ENCODE peak calls at places on chromosome 21, in five cellular contexts. M, V, Z, S and T are unnamed samples.

GRCh38 chr21:43335119-43335518 is 91.8 kb downstream of the SIK1 start:
- DNase-seq in M (no peak), Z (no peak), S (no peak), V (no peak), T (no peak)

GRCh38 chr21:46489162-46489663 is 30.5 kb downstream of the DIP2A start:
- DNase-seq in V (no peak), Z (no peak), M (no peak), S (no peak), T (no peak)

GRCh38 chr21:14260459-14260764 is 44.5 kb downstream of the RBM11 start:
- DNase-seq in Z (no peak), M (no peak), V (no peak), S (no peak), T (no peak)

GRCh38 chr21:35614412-35614901 is 445.9 kb downstream of the SETD4 start:
- DNase-seq in M (peak; percentile 87), S (no peak), Z (peak; percentile 81), V (peak; percentile 13), T (no peak)

GRCh38 chr21:43846430-43846829 is 18.6 kb upstream of the AGPAT3 start:
- DNase-seq in V (no peak), M (no peak), S (no peak), Z (no peak), T (no peak)

GRCh38 chr21:34595457-34595856 is 19.5 kb downstream of the RCAN1 start:
- DNase-seq in M (no peak), Z (no peak), S (no peak), V (no peak), T (no peak)

GRCh38 chr21:34908424-34909055 is 140.6 kb downstream of the RUNX1 start:
- DNase-seq in S (no peak), V (no peak), Z (peak; percentile 72), M (peak; percentile 72), T (no peak)

GRCh38 chr21:45853703-45854342 is 127.7 kb upstream of the COL6A1 start:
- DNase-seq in V (no peak), S (no peak), M (no peak), Z (no peak), T (no peak)

GRCh38 chr21:34123609-34124008 is 50.2 kb downstream of the MRPS6 start:
- DNase-seq in M (no peak), Z (no peak), S (no peak), V (no peak), T (no peak)

GRCh38 chr21:45867041-45867630 is 114.4 kb upstream of the COL6A1 start:
- DNase-seq in Z (no peak), S (no peak), V (no peak), M (no peak), T (no peak)

GRCh38 chr21:16117331-16117730 is 387.5 kb downstream of the USP25 start:
- DNase-seq in M (no peak), V (no peak), S (no peak), Z (peak; percentile 56), T (no peak)

GRCh38 chr21:20739421-20739820 is 258.8 kb upstream of the NCAM2 start:
- DNase-seq in V (no peak), M (peak; percentile 25), Z (no peak), S (peak; percentile 72), T (peak; percentile 7)

GRCh38 chr21:15064576-15065380 is at the start of gene NRIP1:
- DNase-seq in V (peak; percentile 84), M (peak; percentile 89), Z (peak; percentile 96), S (peak; percentile 84), T (peak; percentile 91)

GRCh38 chr21:44697811-44698734 is 1.1 kb downstream of the KRTAP10-12 start:
- DNase-seq in V (no peak), Z (no peak), M (no peak), S (peak; percentile 61), T (peak; percentile 71)

GRCh38 chr21:33813832-33814231 is 101.8 kb downstream of the ATP5PO start:
- DNase-seq in V (no peak), Z (no peak), M (no peak), S (no peak), T (no peak)

GRCh38 chr21:16134134-16134533 is 404.4 kb downstream of the USP25 start:
- DNase-seq in M (no peak), Z (no peak), S (no peak), V (no peak), T (peak; percentile 59)

GRCh38 chr21:27423906-27424595 is 457.2 kb upstream of the ADAMTS5 start:
- DNase-seq in S (peak; percentile 65), Z (peak; percentile 47), M (no peak), V (no peak), T (no peak)

GRCh38 chr21:45763074-45763473 is 119.5 kb downstream of the PCBP3 start:
- DNase-seq in S (no peak), M (no peak), Z (no peak), V (no peak), T (no peak)

GRCh38 chr21:16086936-16087335 is 357.2 kb downstream of the USP25 start:
- DNase-seq in Z (no peak), M (no peak), S (no peak), V (no peak), T (no peak)

GRCh38 chr21:34812510-34813265 is 143.9 kb downstream of the CLIC6 start:
- DNase-seq in M (peak; percentile 93), V (no peak), Z (peak; percentile 90), S (no peak), T (no peak)

GRCh38 chr21:35256468-35256988 is 207.4 kb upstream of the RUNX1 start:
- DNase-seq in V (peak; percentile 86), S (no peak), Z (peak; percentile 96), M (peak; percentile 98), T (peak; percentile 24)

GRCh38 chr21:21664871-21665270 is 666.7 kb downstream of the NCAM2 start:
- DNase-seq in Z (peak; percentile 63), V (no peak), M (no peak), S (no peak), T (no peak)

GRCh38 chr21:46099476-46099875 is 1.6 kb downstream of the COL6A2 start:
- DNase-seq in V (no peak), M (peak; percentile 57), S (peak; percentile 57), Z (peak; percentile 74), T (peak; percentile 34)

GRCh38 chr21:14677023-14677422 is 130.9 kb upstream of the SAMSN1 start:
- DNase-seq in V (no peak), S (no peak), M (no peak), Z (no peak), T (no peak)

GRCh38 chr21:16911166-16911607 is 601.7 kb upstream of the CXADR start:
- DNase-seq in Z (no peak), M (no peak), V (no peak), S (no peak), T (no peak)

GRCh38 chr21:46163375-46163774 is 8.0 kb upstream of the FTCD start:
- DNase-seq in S (no peak), Z (no peak), M (no peak), V (no peak), T (no peak)

GRCh38 chr21:35428489-35428888 is 379.4 kb upstream of the RUNX1 start:
- DNase-seq in M (no peak), V (no peak), S (peak; percentile 16), Z (peak; percentile 48), T (peak; percentile 52)

GRCh38 chr21:46437511-46437910 is 21.2 kb upstream of the DIP2A start:
- DNase-seq in Z (no peak), V (no peak), S (no peak), M (no peak), T (no peak)

GRCh38 chr21:15752763-15753407 is 23.1 kb downstream of the USP25 start:
- DNase-seq in Z (no peak), V (no peak), S (peak; percentile 99), M (peak; percentile 71), T (peak; percentile 52)

GRCh38 chr21:40466893-40467483 is 380.0 kb downstream of the DSCAM start:
- DNase-seq in Z (no peak), S (peak; percentile 32), V (no peak), M (peak; percentile 60), T (peak; percentile 33)

GRCh38 chr21:46058339-46059145 is 39.4 kb upstream of the COL6A2 start:
- DNase-seq in M (no peak), Z (no peak), S (no peak), V (no peak), T (no peak)

GRCh38 chr21:16407403-16408279 is 677.9 kb downstream of the USP25 start:
- DNase-seq in Z (peak; percentile 14), S (no peak), V (no peak), M (no peak), T (no peak)

GRCh38 chr21:35923971-35924370 is 136.4 kb downstream of the SETD4 start:
- DNase-seq in S (no peak), V (no peak), Z (no peak), M (no peak), T (no peak)

GRCh38 chr21:44083631-44084291 is 23.4 kb upstream of the PWP2 start:
- DNase-seq in M (no peak), Z (no peak), S (no peak), V (no peak), T (no peak)

GRCh38 chr21:39033878-39034589 is 149.2 kb downstream of the PSMG1 start:
- DNase-seq in V (peak; percentile 31), M (no peak), Z (no peak), S (no peak), T (no peak)

GRCh38 chr21:21458124-21458631 is 460.0 kb downstream of the NCAM2 start:
- DNase-seq in M (no peak), V (no peak), Z (no peak), S (no peak), T (no peak)

GRCh38 chr21:43342301-43342881 is 84.5 kb downstream of the SIK1 start:
- DNase-seq in M (no peak), Z (no peak), S (no peak), V (no peak), T (no peak)

GRCh38 chr21:31159808-31160207 is 121.5 kb upstream of the KRTAP19-8 start:
- DNase-seq in Z (no peak), V (no peak), S (no peak), M (no peak), T (no peak)
- H3K4me3 ChIP-seq in Z (no peak overlapping the region), V (no peak overlapping the region), S (peak overlapping the region; percentile 49), M (no peak overlapping the region), T (peak overlapping the region; percentile 28)

GRCh38 chr21:41876928-41877652 is 2.1 kb downstream of the PRDM15 start:
- DNase-seq in S (no peak), M (no peak), V (no peak), Z (no peak), T (no peak)
- H3F3A ChIP-seq in S (no peaks in the 10 kb centered on the region), M (no peaks in the 10 kb centered on the region), V (no peaks in the 10 kb centered on the region), Z (peaks cover 18% of the 10 kb centered on the region), T (no peaks in the 10 kb centered on the region)

GRCh38 chr21:29196664-29197052 is 66.2 kb downstream of the MAP3K7CL start:
- DNase-seq in Z (peak; percentile 15), S (no peak), M (peak; percentile 9), V (no peak), T (no peak)
- H3K4me3 ChIP-seq in Z (peak overlapping the region; percentile 65), S (no peak overlapping the region), M (peak overlapping the region; percentile 20), V (peak overlapping the region; percentile 5), T (no peak overlapping the region)

DNA sequence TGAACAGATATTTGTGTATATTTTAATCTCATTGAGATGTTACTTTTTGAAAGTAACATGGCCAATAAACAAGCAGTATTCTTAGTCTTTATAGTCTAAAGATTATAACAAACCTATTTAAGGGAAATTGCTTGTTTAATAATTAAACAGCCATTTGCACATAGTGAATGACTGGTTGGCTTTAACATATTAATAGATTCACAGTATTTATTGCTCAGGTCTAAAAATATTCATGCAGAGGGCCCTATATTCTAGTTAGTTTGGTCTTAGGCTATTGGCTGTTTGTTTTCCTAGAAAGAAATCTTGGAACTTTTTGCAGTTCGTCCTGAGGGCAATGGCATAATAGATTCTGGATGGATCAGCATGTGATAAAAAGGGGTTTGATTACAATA is 34.6 kb downstream of the BACH1 start:
- DNase-seq in M (no peak), V (no peak), S (no peak), Z (no peak), T (no peak)
- H3F3A ChIP-seq in M (no peaks in the 10 kb centered on the region), V (peaks cover 26% of the 10 kb centered on the region), S (no peaks in the 10 kb centered on the region), Z (peaks cover 60% of the 10 kb centered on the region), T (no peaks in the 10 kb centered on the region)